ENCODE peak calls at places on chromosomes 12 and 14, in six cellular contexts. F is stimulated activated CD8-positive, alpha-beta memory T cell treated with anti-CD3 and anti-CD28 coated beads, Interleukin-4, amount 100 ng/mL, for 1 hour; X is iPS DF 19.7; H is RPMI7951; W is fibroblast of the conjunctiva; N is stimulated activated CD4-positive, alpha-beta T cell treated with anti-CD3 and anti-CD28 coated beads, Interleukin-4, amount 100 ng/mL, for 1 hour. Q is an unnamed sample.

GRCh38 chr12:20830456-20830855 is 20.0 kb downstream of the SLCO1B3 start:
- DNase-seq in N (no peak), F (no peak), X (no peak), H (no peak), W (no peak), Q (no peak)

GRCh38 chr14:104183796-104184195 is 45.4 kb downstream of the KIF26A start:
- DNase-seq in N (no peak), X (no peak), H (no peak), W (no peak), F (no peak), Q (no peak)

GRCh38 chr12:68304626-68305025 is 27.5 kb downstream of the MDM1 start:
- DNase-seq in H (no peak), N (no peak), W (no peak), F (no peak), X (no peak), Q (no peak)

GRCh38 chr12:80118565-80119337 is 19.4 kb downstream of the OTOGL start:
- DNase-seq in N (no peak), W (no peak), H (no peak), X (no peak), F (no peak), Q (no peak)

GRCh38 chr14:28609228-28609828 is 157.3 kb upstream of the FOXG1 start:
- DNase-seq in H (peak), X (no peak), W (peak), N (no peak), F (no peak), Q (no peak)

GRCh38 chr12:122947352-122947792 is 18.9 kb downstream of the ABCB9 start:
- DNase-seq in N (no peak), X (no peak), W (no peak), F (no peak), H (peak), Q (no peak)

GRCh38 chr12:120012067-120012621 is 23.1 kb downstream of the BICDL1 start:
- DNase-seq in X (no peak), N (peak), H (peak), F (peak), W (no peak), Q (no peak)

GRCh38 chr14:68789798-68790655 is 2.8 kb downstream of the ZFP36L1 start:
- DNase-seq in F (no peak), H (peak), X (no peak), N (no peak), W (no peak), Q (no peak)

GRCh38 chr14:52911904-52912303 is 38.9 kb downstream of the FERMT2 start:
- DNase-seq in N (no peak), W (no peak), F (no peak), H (no peak), X (no peak), Q (no peak)

GRCh38 chr12:52515319-52515646 is 4.9 kb downstream of the KRT5 start:
- DNase-seq in W (no peak), H (no peak), N (no peak), X (no peak), F (no peak), Q (no peak)

GRCh38 chr12:14243941-14244340 is 121.5 kb upstream of the ATF7IP start:
- DNase-seq in N (no peak), W (no peak), H (no peak), X (no peak), F (no peak), Q (no peak)

GRCh38 chr14:102490456-102490855 is 19.1 kb downstream of the ANKRD9 start:
- DNase-seq in N (no peak), F (no peak), H (no peak), X (no peak), W (no peak), Q (no peak)

GRCh38 chr12:74391283-74391682 is 146.4 kb upstream of the ATXN7L3B start:
- DNase-seq in N (no peak), W (no peak), X (no peak), F (no peak), H (no peak), Q (no peak)

GRCh38 chr12:630656-631632 is 32.3 kb downstream of the NINJ2 start:
- DNase-seq in W (no peak), X (no peak), H (no peak), F (peak), N (peak), Q (no peak)

GRCh38 chr14:68099348-68100045 is 279.9 kb downstream of the RAD51B start:
- DNase-seq in H (no peak), N (no peak), F (no peak), X (no peak), W (no peak), Q (no peak)

GRCh38 chr14:104690266-104690711 is 871 bp downstream of the INF2 start:
- DNase-seq in F (no peak), N (no peak), X (no peak), H (no peak), W (no peak), Q (no peak)

GRCh38 chr12:26031814-26032213 is 73.3 kb downstream of the RASSF8 start:
- DNase-seq in H (no peak), N (no peak), F (no peak), X (no peak), W (no peak), Q (no peak)

GRCh38 chr14:105173901-105174894 is 5.6 kb upstream of the JAG2 start:
- DNase-seq in H (no peak), W (no peak), X (no peak), N (peak), F (no peak), Q (no peak)

GRCh38 chr14:71372411-71372838 is 465.2 kb downstream of the PCNX1 start:
- DNase-seq in F (no peak), X (no peak), H (peak), W (peak), N (no peak), Q (no peak)

GRCh38 chr12:125221602-125222001 is 156.4 kb downstream of the AACS start:
- DNase-seq in H (no peak), W (no peak), N (no peak), X (no peak), F (no peak), Q (no peak)

GRCh38 chr14:100193417-100194357 is 34.2 kb upstream of the DEGS2 start:
- DNase-seq in H (no peak), N (peak), F (no peak), W (no peak), X (no peak), Q (no peak)

GRCh38 chr12:113016796-113017195 is 38.5 kb downstream of the OAS2 start:
- DNase-seq in X (no peak), W (no peak), F (no peak), H (no peak), N (no peak), Q (no peak)

GRCh38 chr14:95359974-95360826 is 40.5 kb upstream of the CLMN start:
- DNase-seq in W (no peak), N (no peak), X (no peak), H (peak), F (no peak), Q (no peak)

GRCh38 chr14:104281768-104282301 is 143.4 kb downstream of the KIF26A start:
- DNase-seq in N (no peak), X (no peak), W (no peak), F (no peak), H (no peak), Q (no peak)

GRCh38 chr14:87049886-87050820 is 942.8 kb downstream of the GALC start:
- DNase-seq in X (no peak), H (no peak), F (no peak), N (no peak), W (peak), Q (no peak)

GRCh38 chr14:61716956-61717355 is 21.6 kb downstream of the HIF1A start:
- DNase-seq in X (no peak), W (no peak), H (no peak), N (no peak), F (no peak), Q (no peak)

GRCh38 chr14:102461490-102462317 is 47.9 kb downstream of the ANKRD9 start:
- DNase-seq in W (no peak), N (no peak), F (no peak), H (no peak), X (no peak), Q (no peak)

GRCh38 chr14:59600211-59600945 is 23.8 kb upstream of the CCDC175 start:
- DNase-seq in F (no peak), N (no peak), X (no peak), H (no peak), W (no peak), Q (no peak)

GRCh38 chr12:113622410-113622809 is 150.7 kb upstream of the LHX5 start:
- DNase-seq in H (no peak), N (no peak), W (no peak), X (no peak), F (no peak), Q (no peak)

GRCh38 chr12:118922405-118922804 is 58.9 kb upstream of the SRRM4 start:
- DNase-seq in H (no peak), X (no peak), N (no peak), F (no peak), W (no peak), Q (no peak)

GRCh38 chr12:46219892-46220655 is 48.8 kb downstream of the SLC38A1 start:
- DNase-seq in W (peak), H (peak), N (peak), F (no peak), X (no peak), Q (no peak)

GRCh38 chr14:93926209-93926872 is 803 bp upstream of the FAM181A start:
- DNase-seq in X (no peak), H (no peak), W (no peak), N (no peak), F (no peak), Q (no peak)

GRCh38 chr14:49892301-49892635 is 614 bp upstream of the ARF6 start:
- DNase-seq in N (no peak), H (peak), F (no peak), X (no peak), W (peak), Q (no peak)

GRCh38 chr12:109725321-109726105 is 11.9 kb downstream of the FAM222A start:
- DNase-seq in W (no peak), X (no peak), F (no peak), H (no peak), N (no peak), Q (no peak)

GRCh38 chr12:11724888-11725310 is 75.4 kb downstream of the ETV6 start:
- DNase-seq in X (no peak), H (no peak), W (no peak), N (no peak), F (no peak), Q (no peak)

GRCh38 chr14:105863296-105864108 is 337.1 kb downstream of the TMEM121 start:
- DNase-seq in X (no peak), N (no peak), H (no peak), F (no peak), W (no peak), Q (no peak)